ENCODE peak calls at places on chromosomes 4 and X, in nine cellular contexts. F is Kasumi-1; E is Panc1; C is pancreas; U is GM18507; V is T47D; X is H7; Y is CD8-positive, alpha-beta T cell; P is dorsolateral prefrontal cortex. W is an unnamed sample.

GRCh38 chr4:2136736-2137135 is 77.6 kb downstream of the NAT8L start:
- DNase-seq in F (no peak), E (no peak), C (no peak), U (no peak), V (no peak), X (no peak), Y (no peak), P (no peak), W (no peak)

GRCh38 chr4:37995981-37996770 is 36.0 kb downstream of the PTTG2 start:
- DNase-seq in F (no peak), E (no peak), C (no peak), U (no peak), V (no peak), X (no peak), Y (no peak), P (no peak), W (no peak)

GRCh38 chr4:185774815-185775684 is 36.9 kb downstream of the SORBS2 start:
- DNase-seq in F (no peak), E (no peak), C (peak), U (no peak), V (peak), X (no peak), Y (no peak), P (no peak), W (peak)

GRCh38 chrX:104113237-104113965 is 1.1 kb downstream of the ZCCHC18 start:
- DNase-seq in F (peak), E (no peak), C (peak), U (no peak), V (peak), X (peak), Y (peak), P (peak), W (peak)

GRCh38 chrX:70386240-70386639 is 36.9 kb upstream of the GDPD2 start:
- DNase-seq in F (no peak), E (no peak), C (no peak), U (no peak), V (no peak), X (no peak), Y (no peak), P (no peak), W (no peak)

GRCh38 chr4:92451792-92452191 is 148.0 kb downstream of the GRID2 start:
- DNase-seq in F (no peak), E (no peak), C (no peak), U (no peak), V (no peak), X (no peak), Y (no peak), P (no peak), W (no peak)

GRCh38 chr4:140743194-140743931 is 12.8 kb downstream of the TBC1D9 start:
- DNase-seq in F (no peak), E (no peak), C (no peak), U (no peak), V (peak), X (peak), Y (no peak), P (no peak), W (no peak)

GRCh38 chr4:20422398-20422797 is 170.7 kb downstream of the SLIT2 start:
- DNase-seq in F (peak), E (peak), C (peak), U (no peak), V (peak), X (peak), Y (no peak), P (no peak), W (peak)

GRCh38 chrX:120269379-120270035 is 18.9 kb downstream of the ZBTB33 start:
- DNase-seq in F (no peak), E (no peak), C (no peak), U (no peak), V (no peak), X (no peak), Y (no peak), P (no peak), W (no peak)

GRCh38 chr4:152735302-152735917 is 44.1 kb downstream of the TIGD4 start:
- DNase-seq in F (peak), E (no peak), C (no peak), U (peak), V (peak), X (no peak), Y (no peak), P (no peak), W (no peak)

GRCh38 chr4:123976285-123976684 is 579.7 kb downstream of the SPRY1 start:
- DNase-seq in F (no peak), E (no peak), C (no peak), U (no peak), V (no peak), X (no peak), Y (no peak), P (no peak), W (no peak)

GRCh38 chr4:179626687-179627086 is 2184.4 kb upstream of the AGA start:
- DNase-seq in F (peak), E (no peak), C (no peak), U (no peak), V (no peak), X (peak), Y (no peak), P (no peak), W (no peak)

GRCh38 chr4:10546-10870 is 42.6 kb upstream of the ZNF595 start:
- DNase-seq in F (no peak), E (no peak), C (no peak), U (no peak), V (no peak), X (peak), Y (no peak), P (no peak), W (no peak)

GRCh38 chr4:169404959-169405358 is 134.2 kb upstream of the SH3RF1 start:
- DNase-seq in F (no peak), E (no peak), C (no peak), U (no peak), V (no peak), X (peak), Y (no peak), P (no peak), W (no peak)

GRCh38 chrX:64894454-64895038 is 81.7 kb downstream of the ZC4H2 start:
- DNase-seq in F (peak), E (peak), C (no peak), U (no peak), V (peak), X (peak), Y (no peak), P (peak), W (peak)

GRCh38 chr4:8336412-8337075 is 67.0 kb downstream of the HTRA3 start:
- DNase-seq in F (no peak), E (no peak), C (no peak), U (no peak), V (no peak), X (no peak), Y (no peak), P (no peak), W (peak)

GRCh38 chr4:169268951-169269781 is 1.6 kb downstream of the SH3RF1 start:
- DNase-seq in F (no peak), E (no peak), C (no peak), U (no peak), V (peak), X (no peak), Y (no peak), P (peak), W (peak)

GRCh38 chr4:67721317-67721769 is 20.4 kb upstream of the UBA6 start:
- DNase-seq in F (no peak), E (no peak), C (no peak), U (no peak), V (no peak), X (no peak), Y (no peak), P (no peak), W (no peak)

GRCh38 chr4:26821677-26822503 is 38.8 kb upstream of the STIM2 start:
- DNase-seq in F (no peak), E (no peak), C (no peak), U (no peak), V (no peak), X (no peak), Y (no peak), P (no peak), W (peak)

GRCh38 chr4:140136509-140136908 is 17.5 kb downstream of the MAML3 start:
- DNase-seq in F (peak), E (no peak), C (no peak), U (no peak), V (no peak), X (no peak), Y (no peak), P (no peak), W (no peak)

GRCh38 chrX:20116087-20116574 is 576 bp downstream of the MAP7D2 start:
- DNase-seq in F (no peak), E (no peak), C (no peak), U (no peak), V (no peak), X (peak), Y (no peak), P (no peak), W (no peak)

GRCh38 chr4:148447672-148448071 is 5.5 kb upstream of the NR3C2 start:
- DNase-seq in F (no peak), E (no peak), C (peak), U (no peak), V (no peak), X (peak), Y (peak), P (no peak), W (no peak)

GRCh38 chr4:89836897-89837384 is at the start of gene SNCA:
- DNase-seq in F (peak), E (no peak), C (peak), U (no peak), V (no peak), X (peak), Y (peak), P (peak), W (no peak)

GRCh38 chr4:1305261-1305711 is 15.6 kb downstream of the MAEA start:
- DNase-seq in F (no peak), E (no peak), C (no peak), U (no peak), V (no peak), X (no peak), Y (peak), P (no peak), W (no peak)

GRCh38 chr4:183430987-183431347 is 13.5 kb upstream of the CDKN2AIP start:
- DNase-seq in F (no peak), E (no peak), C (no peak), U (no peak), V (no peak), X (no peak), Y (no peak), P (no peak), W (no peak)

GRCh38 chrX:111869639-111870034 is 6.3 kb upstream of the TRPC5OS start:
- DNase-seq in F (peak), E (peak), C (peak), U (no peak), V (peak), X (peak), Y (no peak), P (no peak), W (peak)

GRCh38 chr4:80462537-80463207 is 127.1 kb downstream of the CFAP299 start:
- DNase-seq in F (no peak), E (no peak), C (no peak), U (no peak), V (no peak), X (no peak), Y (no peak), P (no peak), W (no peak)

GRCh38 chrX:131741103-131741581 is 197.3 kb downstream of the OR13H1 start:
- DNase-seq in F (no peak), E (no peak), C (no peak), U (no peak), V (no peak), X (no peak), Y (no peak), P (peak), W (no peak)

GRCh38 chrX:33045245-33045644 is 166.1 kb downstream of the DMD start:
- DNase-seq in F (no peak), E (no peak), C (no peak), U (no peak), V (no peak), X (no peak), Y (no peak), P (no peak), W (no peak)

GRCh38 chrX:115399306-115399705 is 109.8 kb downstream of the LUZP4 start:
- DNase-seq in F (no peak), E (no peak), C (no peak), U (no peak), V (no peak), X (no peak), Y (no peak), P (no peak), W (no peak)

GRCh38 chr4:6368601-6369000 is 99.0 kb downstream of the WFS1 start:
- DNase-seq in F (no peak), E (no peak), C (no peak), U (no peak), V (no peak), X (no peak), Y (no peak), P (no peak), W (no peak)

GRCh38 chrX:97065973-97066372 is 182.3 kb downstream of the RPA4 start:
- DNase-seq in F (no peak), E (no peak), C (no peak), U (no peak), V (no peak), X (no peak), Y (no peak), P (no peak), W (no peak)

GRCh38 chr4:19025031-19025430 is 1003.5 kb upstream of the LCORL start:
- DNase-seq in F (no peak), E (no peak), C (no peak), U (no peak), V (no peak), X (no peak), Y (no peak), P (no peak), W (no peak)

GRCh38 chr4:5821665-5822358 is 71.1 kb downstream of the CRMP1 start:
- DNase-seq in F (peak), E (no peak), C (no peak), U (no peak), V (peak), X (peak), Y (no peak), P (no peak), W (no peak)

GRCh38 chr4:2416564-2417195 is 1.8 kb downstream of the ZFYVE28 start:
- DNase-seq in F (no peak), E (no peak), C (no peak), U (no peak), V (no peak), X (peak), Y (no peak), P (no peak), W (no peak)

GRCh38 chr4:124183926-124184325 is 528.6 kb downstream of the ANKRD50 start:
- DNase-seq in F (no peak), E (no peak), C (no peak), U (no peak), V (no peak), X (no peak), Y (no peak), P (no peak), W (no peak)

GRCh38 chr4:15756361-15756861 is 21.7 kb upstream of the CD38 start:
- DNase-seq in F (peak), E (no peak), C (no peak), U (no peak), V (peak), X (no peak), Y (peak), P (no peak), W (no peak)

W was measured in left lobe of liver.